ENCODE peak calls at places on chromosome 1, in seven cellular contexts. One of them, this sample, is unnamed.

GRCh38 chr1:34755961-34756360 is 1.1 kb downstream of the GJB5 start:
- DNase-seq in trophoblast cell: no peak
- DNase-seq in H9: no peak
- DNase-seq in mesenchymal stem cell: no peak
- DNase-seq in neuronal stem cell: no peak
- DNase-seq in IMR-90: no peak
- DNase-seq in H1: no peak
- DNase-seq in this sample: no peak

GRCh38 chr1:18111605-18112297 is 4.2 kb downstream of the IGSF21 start:
- DNase-seq in trophoblast cell: no peak
- DNase-seq in H9: no peak
- DNase-seq in mesenchymal stem cell: no peak
- DNase-seq in neuronal stem cell: no peak
- DNase-seq in IMR-90: no peak
- DNase-seq in H1: no peak
- DNase-seq in this sample: no peak

GRCh38 chr1:65890201-65890600 is 97.5 kb downstream of the PDE4B start:
- DNase-seq in trophoblast cell: no peak
- DNase-seq in H9: no peak
- DNase-seq in mesenchymal stem cell: no peak
- DNase-seq in neuronal stem cell: no peak
- DNase-seq in IMR-90: peak
- DNase-seq in H1: no peak
- DNase-seq in this sample: no peak

GRCh38 chr1:26305667-26306289 is 658 bp downstream of the UBXN11 start:
- DNase-seq in trophoblast cell: no peak
- DNase-seq in H9: no peak
- DNase-seq in mesenchymal stem cell: no peak
- DNase-seq in neuronal stem cell: no peak
- DNase-seq in IMR-90: no peak
- DNase-seq in H1: no peak
- DNase-seq in this sample: peak

GRCh38 chr1:236657398-236657797 is 28.9 kb upstream of the ACTN2 start:
- DNase-seq in trophoblast cell: no peak
- DNase-seq in H9: no peak
- DNase-seq in mesenchymal stem cell: no peak
- DNase-seq in neuronal stem cell: no peak
- DNase-seq in IMR-90: no peak
- DNase-seq in H1: no peak
- DNase-seq in this sample: no peak

GRCh38 chr1:32538887-32539583 is at the start of gene ZBTB8A:
- DNase-seq in trophoblast cell: peak
- DNase-seq in H9: peak
- DNase-seq in mesenchymal stem cell: peak
- DNase-seq in neuronal stem cell: peak
- DNase-seq in IMR-90: peak
- DNase-seq in H1: peak
- DNase-seq in this sample: peak

GRCh38 chr1:23555949-23556640 is 3.2 kb downstream of the ID3 start:
- DNase-seq in trophoblast cell: peak
- DNase-seq in H9: peak
- DNase-seq in mesenchymal stem cell: peak
- DNase-seq in neuronal stem cell: no peak
- DNase-seq in IMR-90: peak
- DNase-seq in H1: peak
- DNase-seq in this sample: peak

GRCh38 chr1:41840592-41841246 is 78.0 kb downstream of the HIVEP3 start:
- DNase-seq in trophoblast cell: no peak
- DNase-seq in H9: no peak
- DNase-seq in mesenchymal stem cell: no peak
- DNase-seq in neuronal stem cell: no peak
- DNase-seq in IMR-90: no peak
- DNase-seq in H1: no peak
- DNase-seq in this sample: no peak

GRCh38 chr1:232045571-232045970 is 419.0 kb downstream of the DISC1 start:
- DNase-seq in trophoblast cell: no peak
- DNase-seq in H9: no peak
- DNase-seq in mesenchymal stem cell: no peak
- DNase-seq in neuronal stem cell: no peak
- DNase-seq in IMR-90: no peak
- DNase-seq in H1: no peak
- DNase-seq in this sample: no peak

GRCh38 chr1:41650176-41650519 is 165.7 kb upstream of the EDN2 start:
- DNase-seq in trophoblast cell: no peak
- DNase-seq in H9: no peak
- DNase-seq in mesenchymal stem cell: peak
- DNase-seq in neuronal stem cell: no peak
- DNase-seq in IMR-90: no peak
- DNase-seq in H1: no peak
- DNase-seq in this sample: no peak

GRCh38 chr1:45836451-45836850 is 33.0 kb downstream of the MAST2 start:
- DNase-seq in trophoblast cell: no peak
- DNase-seq in H9: no peak
- DNase-seq in mesenchymal stem cell: no peak
- DNase-seq in neuronal stem cell: no peak
- DNase-seq in IMR-90: no peak
- DNase-seq in H1: no peak
- DNase-seq in this sample: no peak
- H3K23ac ChIP-seq in trophoblast cell: no peak
- H3K23ac ChIP-seq in H9: no peak
- H3K23ac ChIP-seq in mesenchymal stem cell: no peak
- H3K23ac ChIP-seq in neuronal stem cell: no peak
- H3K23ac ChIP-seq in IMR-90: no peak
- H3K23ac ChIP-seq in H1: no peak
- H3K23ac ChIP-seq in this sample: no peak

GRCh38 chr1:97797403-97798183 is 123.2 kb downstream of the DPYD start:
- DNase-seq in trophoblast cell: no peak
- DNase-seq in H9: no peak
- DNase-seq in mesenchymal stem cell: peak
- DNase-seq in neuronal stem cell: no peak
- DNase-seq in IMR-90: peak
- DNase-seq in H1: no peak
- DNase-seq in this sample: no peak
- H2BK5ac ChIP-seq in trophoblast cell: no peak
- H2BK5ac ChIP-seq in H9: no peak
- H2BK5ac ChIP-seq in mesenchymal stem cell: no peak
- H2BK5ac ChIP-seq in neuronal stem cell: no peak
- H2BK5ac ChIP-seq in IMR-90: no peak
- H2BK5ac ChIP-seq in H1: no peak
- H2BK5ac ChIP-seq in this sample: no peak

DNA sequence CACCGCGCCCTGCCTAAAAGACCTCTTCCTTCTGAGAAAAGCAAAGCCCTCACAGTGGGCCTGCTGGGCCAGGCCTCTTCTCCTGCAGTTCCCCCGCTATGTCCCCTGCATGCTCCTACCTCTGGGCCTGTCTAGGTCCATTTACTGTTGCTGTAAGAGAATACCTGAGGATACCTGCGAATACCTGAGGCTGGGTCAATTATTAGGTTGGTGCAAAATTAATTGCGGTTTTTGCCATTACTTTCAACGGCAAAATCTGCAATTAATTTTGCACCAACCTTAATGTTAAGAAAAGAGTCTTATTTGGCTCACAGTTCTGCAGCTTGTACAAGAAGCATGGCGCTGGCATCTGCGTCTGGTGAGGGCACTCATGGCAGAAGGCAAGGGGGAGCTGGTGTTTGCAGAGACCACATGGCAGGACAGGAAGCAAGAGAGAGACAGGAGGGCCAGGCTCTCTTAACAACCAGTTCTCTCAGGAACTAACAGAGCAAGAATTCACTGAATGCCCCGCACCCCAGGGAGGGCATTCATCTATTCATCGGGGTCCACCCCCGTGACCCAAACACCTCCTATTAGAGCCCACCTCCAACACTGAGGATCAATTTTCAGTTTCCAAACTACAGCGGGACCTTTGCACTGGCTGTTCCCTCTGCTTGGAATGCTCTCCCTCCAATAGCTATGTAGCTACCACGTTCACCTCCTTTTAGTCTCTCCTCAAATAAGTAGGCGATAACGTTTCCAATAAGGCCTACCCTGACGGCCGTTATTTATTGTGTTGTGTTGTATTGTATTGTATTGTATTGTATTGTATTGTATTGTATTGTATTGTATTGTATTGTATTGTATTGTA is 9.6 kb upstream of the UTS2 start:
- DNase-seq in trophoblast cell: no peak
- DNase-seq in H9: no peak
- DNase-seq in mesenchymal stem cell: no peak
- DNase-seq in neuronal stem cell: no peak
- DNase-seq in IMR-90: no peak
- DNase-seq in H1: no peak
- DNase-seq in this sample: no peak
- H3K23ac ChIP-seq in trophoblast cell: no peak
- H3K23ac ChIP-seq in H9: no peak
- H3K23ac ChIP-seq in mesenchymal stem cell: no peak
- H3K23ac ChIP-seq in neuronal stem cell: no peak
- H3K23ac ChIP-seq in IMR-90: no peak
- H3K23ac ChIP-seq in H1: no peak
- H3K23ac ChIP-seq in this sample: no peak

DNA sequence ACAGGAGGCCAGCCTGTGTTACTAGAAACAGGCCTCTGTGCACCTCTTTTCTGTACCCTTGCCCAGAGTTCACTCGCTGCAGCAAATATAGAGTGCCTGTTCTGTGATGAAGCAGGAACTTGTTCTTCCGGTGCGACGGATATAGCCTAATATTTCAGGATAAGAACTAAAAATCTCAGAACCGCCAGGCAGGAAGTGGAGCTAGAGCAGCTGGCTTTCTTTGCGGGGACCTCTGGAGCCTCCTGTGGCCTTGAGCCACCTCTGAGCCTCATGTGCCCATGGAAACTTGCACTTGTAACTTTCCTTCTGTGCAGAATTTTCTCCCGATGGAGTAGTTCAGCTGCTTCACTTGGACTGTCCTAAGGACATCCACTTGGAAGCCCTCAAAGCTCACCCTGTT is 44.5 kb upstream of the VAMP3 start:
- DNase-seq in trophoblast cell: no peak
- DNase-seq in H9: no peak
- DNase-seq in mesenchymal stem cell: no peak
- DNase-seq in neuronal stem cell: no peak
- DNase-seq in IMR-90: no peak
- DNase-seq in H1: no peak
- DNase-seq in this sample: no peak
- H2BK5ac ChIP-seq in trophoblast cell: no peak
- H2BK5ac ChIP-seq in H9: no peak
- H2BK5ac ChIP-seq in mesenchymal stem cell: no peak
- H2BK5ac ChIP-seq in neuronal stem cell: no peak
- H2BK5ac ChIP-seq in IMR-90: no peak
- H2BK5ac ChIP-seq in H1: no peak
- H2BK5ac ChIP-seq in this sample: no peak

GRCh38 chr1:94180650-94181049 is 56.7 kb downstream of the ARHGAP29 start:
- DNase-seq in trophoblast cell: no peak
- DNase-seq in H9: no peak
- DNase-seq in mesenchymal stem cell: no peak
- DNase-seq in neuronal stem cell: no peak
- DNase-seq in IMR-90: peak
- DNase-seq in H1: no peak
- DNase-seq in this sample: no peak
- H3K23ac ChIP-seq in trophoblast cell: no peak
- H3K23ac ChIP-seq in H9: no peak
- H3K23ac ChIP-seq in mesenchymal stem cell: no peak
- H3K23ac ChIP-seq in neuronal stem cell: no peak
- H3K23ac ChIP-seq in IMR-90: no peak
- H3K23ac ChIP-seq in H1: no peak
- H3K23ac ChIP-seq in this sample: no peak

GRCh38 chr1:247386217-247386616 is 29.8 kb upstream of the NLRP3 start:
- DNase-seq in trophoblast cell: no peak
- DNase-seq in H9: no peak
- DNase-seq in mesenchymal stem cell: no peak
- DNase-seq in neuronal stem cell: no peak
- DNase-seq in IMR-90: no peak
- DNase-seq in H1: no peak
- DNase-seq in this sample: no peak

GRCh38 chr1:247387500-247387899 is 28.5 kb upstream of the NLRP3 start:
- DNase-seq in trophoblast cell: no peak
- DNase-seq in H9: no peak
- DNase-seq in mesenchymal stem cell: no peak
- DNase-seq in neuronal stem cell: no peak
- DNase-seq in IMR-90: no peak
- DNase-seq in H1: no peak
- DNase-seq in this sample: no peak

GRCh38 chr1:247386695-247387094 is 29.3 kb upstream of the NLRP3 start:
- DNase-seq in trophoblast cell: no peak
- DNase-seq in H9: no peak
- DNase-seq in mesenchymal stem cell: peak
- DNase-seq in neuronal stem cell: no peak
- DNase-seq in IMR-90: peak
- DNase-seq in H1: no peak
- DNase-seq in this sample: no peak

GRCh38 chr1:247385283-247385682 is 30.7 kb upstream of the NLRP3 start:
- DNase-seq in trophoblast cell: no peak
- DNase-seq in H9: no peak
- DNase-seq in mesenchymal stem cell: no peak
- DNase-seq in neuronal stem cell: no peak
- DNase-seq in IMR-90: peak
- DNase-seq in H1: no peak
- DNase-seq in this sample: no peak

DNA sequence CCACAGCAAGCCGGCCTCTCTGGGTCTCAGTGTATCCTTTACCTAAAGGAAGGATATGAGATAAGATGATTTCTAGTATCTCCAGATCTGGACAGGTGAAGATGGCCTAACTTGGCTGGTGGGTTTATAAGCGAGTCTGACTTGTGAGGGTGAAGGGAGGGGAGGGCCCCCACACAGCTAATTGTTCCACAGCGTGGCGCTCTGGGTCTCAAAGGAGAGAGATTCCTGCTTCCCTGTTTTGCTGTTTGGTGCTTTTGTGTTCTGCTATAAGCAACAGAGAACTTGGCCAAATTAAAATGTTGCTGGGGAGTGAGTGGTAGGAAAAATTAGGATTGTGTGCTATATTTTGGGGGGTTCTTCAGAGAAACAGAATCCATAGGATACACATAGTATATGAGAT is 28.9 kb upstream of the NLRP3 start:
- DNase-seq in trophoblast cell: no peak
- DNase-seq in H9: no peak
- DNase-seq in mesenchymal stem cell: no peak
- DNase-seq in neuronal stem cell: no peak
- DNase-seq in IMR-90: no peak
- DNase-seq in H1: no peak
- DNase-seq in this sample: no peak
- H2BK5ac ChIP-seq in trophoblast cell: no peak
- H2BK5ac ChIP-seq in H9: no peak
- H2BK5ac ChIP-seq in mesenchymal stem cell: no peak
- H2BK5ac ChIP-seq in neuronal stem cell: no peak
- H2BK5ac ChIP-seq in IMR-90: no peak
- H2BK5ac ChIP-seq in H1: no peak
- H2BK5ac ChIP-seq in this sample: no peak

This sample was measured in mesendoderm.